ENCODE peak calls at places on chromosomes 12 and 14, in ten cellular contexts. R is transverse colon, N is HepG2, E is K562, W is A549, U is ovary, B is esophagus muscularis mucosa, S is upper lobe of left lung, G is stomach, A is tibial nerve. Q is an unnamed sample.

GRCh38 chr14:53509845-53510244 is 356.7 kb upstream of the DDHD1 start:
- DNase-seq in R (peak), N (no peak), E (no peak), W (no peak), U (no peak), B (no peak), S (no peak), G (no peak), A (peak), Q (peak)

GRCh38 chr12:127515941-127516340 is 751.0 kb upstream of the TMEM132C start:
- DNase-seq in R (no peak), N (no peak), E (no peak), W (no peak), U (no peak), B (no peak), S (no peak), G (no peak), A (no peak), Q (no peak)

GRCh38 chr12:124626841-124627502 is 59.6 kb upstream of the NCOR2 start:
- DNase-seq in R (no peak), N (no peak), E (no peak), W (no peak), U (peak), B (no peak), S (no peak), G (peak), A (peak), Q (peak)

GRCh38 chr12:9794484-9795063 is 32.7 kb upstream of the KLRF1 start:
- DNase-seq in R (no peak), N (no peak), E (no peak), W (no peak), U (no peak), B (no peak), S (no peak), G (no peak), A (no peak), Q (no peak)

GRCh38 chr14:95875831-95876768 is 532 bp upstream of the TUNAR start:
- DNase-seq in R (no peak), N (no peak), E (no peak), W (no peak), U (no peak), B (no peak), S (no peak), G (no peak), A (no peak), Q (no peak)

GRCh38 chr12:3718100-3718499 is 34.8 kb downstream of the CRACR2A start:
- DNase-seq in R (no peak), N (no peak), E (no peak), W (no peak), U (no peak), B (peak), S (peak), G (peak), A (no peak), Q (no peak)

GRCh38 chr12:79360269-79360668 is 330.5 kb downstream of the PAWR start:
- DNase-seq in R (no peak), N (no peak), E (no peak), W (no peak), U (no peak), B (no peak), S (no peak), G (no peak), A (no peak), Q (no peak)

GRCh38 chr14:39232554-39233415 is 930 bp upstream of the MIA2 start:
- DNase-seq in R (no peak), N (peak), E (no peak), W (no peak), U (no peak), B (no peak), S (peak), G (no peak), A (no peak), Q (no peak)

GRCh38 chr14:24093901-24094838 is at the start of gene PCK2:
- DNase-seq in R (peak), N (peak), E (peak), W (peak), U (peak), B (peak), S (peak), G (peak), A (peak), Q (peak)

GRCh38 chr12:39972119-39972518 is 133.8 kb downstream of the SLC2A13 start:
- DNase-seq in R (no peak), N (no peak), E (peak), W (no peak), U (no peak), B (no peak), S (no peak), G (no peak), A (no peak), Q (no peak)

GRCh38 chr14:76904100-76904739 is 78.0 kb downstream of the LRRC74A start:
- DNase-seq in R (peak), N (no peak), E (no peak), W (no peak), U (peak), B (no peak), S (no peak), G (no peak), A (no peak), Q (peak)

GRCh38 chr14:94469261-94469660 is 6.7 kb downstream of the SERPINA9 start:
- DNase-seq in R (no peak), N (no peak), E (no peak), W (no peak), U (no peak), B (no peak), S (no peak), G (no peak), A (no peak), Q (peak)

GRCh38 chr12:91215940-91216454 is 33.4 kb upstream of the DCN start:
- DNase-seq in R (no peak), N (no peak), E (no peak), W (no peak), U (no peak), B (no peak), S (no peak), G (no peak), A (peak), Q (no peak)

GRCh38 chr14:31582286-31582691 is 21.1 kb downstream of the NUBPL start:
- DNase-seq in R (no peak), N (no peak), E (no peak), W (no peak), U (peak), B (no peak), S (no peak), G (no peak), A (no peak), Q (no peak)

GRCh38 chr12:22101749-22102243 is 55.8 kb downstream of the CMAS start:
- DNase-seq in R (peak), N (no peak), E (no peak), W (no peak), U (no peak), B (no peak), S (peak), G (no peak), A (peak), Q (no peak)

GRCh38 chr12:127957001-127957660 is 309.8 kb upstream of the TMEM132C start:
- DNase-seq in R (no peak), N (no peak), E (no peak), W (no peak), U (no peak), B (no peak), S (no peak), G (no peak), A (no peak), Q (no peak)

GRCh38 chr12:74321381-74321780 is 216.3 kb upstream of the ATXN7L3B start:
- DNase-seq in R (no peak), N (no peak), E (no peak), W (no peak), U (no peak), B (no peak), S (no peak), G (no peak), A (no peak), Q (no peak)

GRCh38 chr12:115185529-115185928 is 501.6 kb upstream of the TBX3 start:
- DNase-seq in R (no peak), N (no peak), E (no peak), W (no peak), U (no peak), B (no peak), S (no peak), G (no peak), A (no peak), Q (no peak)

GRCh38 chr14:93954900-93955891 is 21.2 kb downstream of the ASB2 start:
- DNase-seq in R (peak), N (no peak), E (no peak), W (no peak), U (no peak), B (no peak), S (peak), G (no peak), A (no peak), Q (no peak)

GRCh38 chr12:117466677-117467362 is 105.4 kb upstream of the NOS1 start:
- DNase-seq in R (peak), N (peak), E (no peak), W (no peak), U (no peak), B (no peak), S (no peak), G (no peak), A (no peak), Q (no peak)

GRCh38 chr14:77062261-77062660 is 33.8 kb upstream of the IRF2BPL start:
- DNase-seq in R (no peak), N (no peak), E (no peak), W (no peak), U (no peak), B (no peak), S (no peak), G (no peak), A (no peak), Q (no peak)

GRCh38 chr12:110370732-110371141 is 32.8 kb downstream of the ANAPC7 start:
- DNase-seq in R (no peak), N (no peak), E (no peak), W (no peak), U (no peak), B (no peak), S (peak), G (no peak), A (no peak), Q (no peak)

GRCh38 chr14:32331227-32331597 is 2.1 kb downstream of the AKAP6 start:
- DNase-seq in R (no peak), N (no peak), E (peak), W (no peak), U (no peak), B (no peak), S (no peak), G (no peak), A (no peak), Q (no peak)

GRCh38 chr12:113184900-113185179 is 438 bp downstream of the DDX54 start:
- DNase-seq in R (peak), N (peak), E (peak), W (peak), U (peak), B (peak), S (peak), G (peak), A (peak), Q (peak)

GRCh38 chr14:64569108-64570045 is 19.6 kb downstream of the PPP1R36 start:
- DNase-seq in R (peak), N (peak), E (no peak), W (peak), U (peak), B (no peak), S (no peak), G (peak), A (peak), Q (peak)

GRCh38 chr14:98501836-98502235 is 770.2 kb downstream of the BCL11B start:
- DNase-seq in R (no peak), N (no peak), E (no peak), W (no peak), U (no peak), B (peak), S (no peak), G (no peak), A (no peak), Q (no peak)

GRCh38 chr12:52216807-52217206 is 16.2 kb upstream of the KRT7 start:
- DNase-seq in R (no peak), N (no peak), E (no peak), W (no peak), U (no peak), B (no peak), S (no peak), G (peak), A (no peak), Q (peak)

DNA sequence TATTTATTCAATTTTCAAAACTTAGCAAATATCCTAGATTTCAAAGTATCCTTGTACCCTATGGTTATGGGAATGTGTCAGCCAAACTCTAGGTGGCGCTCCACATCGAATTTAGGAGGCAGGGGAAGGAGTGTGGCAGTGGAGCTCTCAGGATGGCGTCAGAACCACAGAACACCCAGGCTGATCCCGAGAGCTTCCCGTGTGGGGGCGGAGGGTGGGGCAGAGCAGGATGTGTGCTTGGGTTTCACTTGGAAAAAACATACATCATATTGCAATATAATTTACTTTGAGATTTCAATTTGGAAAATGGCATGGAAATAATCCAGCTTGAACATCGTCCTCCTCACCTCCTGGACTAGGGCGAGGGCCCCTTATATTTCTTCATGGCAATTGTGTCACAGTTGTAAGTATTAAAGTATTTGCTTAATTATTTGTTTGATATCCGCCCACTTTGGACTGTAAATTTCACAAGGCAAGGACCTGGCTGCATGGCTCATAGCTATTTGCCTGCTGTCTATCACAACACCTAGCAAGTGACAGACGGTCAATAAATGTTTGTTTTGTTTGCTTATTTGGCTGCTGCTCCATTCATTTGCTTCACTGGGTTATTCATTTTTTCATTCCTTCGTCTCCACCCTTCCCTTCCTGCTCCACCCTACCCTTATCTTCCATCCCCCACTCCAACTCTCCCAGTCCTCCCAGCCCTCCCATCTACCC is 221.5 kb upstream of the HMGA2 start:
- DNase-seq in R (peak), N (peak), E (peak), W (peak), U (peak), B (no peak), S (peak), G (peak), A (peak), Q (peak)
- TF ChIP-seq EP300 in R (no peak), N (no peak), E (no peak), W (no peak), U (no peak), B (no peak), S (no peak), G (no peak), A (no peak), Q (no peak)

GRCh38 chr14:101557811-101558738 is 3.2 kb upstream of the DIO3 start:
- DNase-seq in R (peak), N (peak), E (no peak), W (no peak), U (peak), B (no peak), S (no peak), G (no peak), A (peak), Q (peak)
- TF ChIP-seq CTCF in R (peak), N (peak), E (no peak), W (peak), U (peak), B (peak), S (peak), G (no peak), A (peak), Q (peak)

GRCh38 chr12:116400671-116401357 is 123.3 kb upstream of the MED13L start:
- DNase-seq in R (no peak), N (no peak), E (no peak), W (no peak), U (no peak), B (no peak), S (no peak), G (no peak), A (no peak), Q (no peak)
- TF ChIP-seq EP300 in R (no peak), N (no peak), E (no peak), W (no peak), U (no peak), B (no peak), S (no peak), G (no peak), A (no peak), Q (no peak)

DNA sequence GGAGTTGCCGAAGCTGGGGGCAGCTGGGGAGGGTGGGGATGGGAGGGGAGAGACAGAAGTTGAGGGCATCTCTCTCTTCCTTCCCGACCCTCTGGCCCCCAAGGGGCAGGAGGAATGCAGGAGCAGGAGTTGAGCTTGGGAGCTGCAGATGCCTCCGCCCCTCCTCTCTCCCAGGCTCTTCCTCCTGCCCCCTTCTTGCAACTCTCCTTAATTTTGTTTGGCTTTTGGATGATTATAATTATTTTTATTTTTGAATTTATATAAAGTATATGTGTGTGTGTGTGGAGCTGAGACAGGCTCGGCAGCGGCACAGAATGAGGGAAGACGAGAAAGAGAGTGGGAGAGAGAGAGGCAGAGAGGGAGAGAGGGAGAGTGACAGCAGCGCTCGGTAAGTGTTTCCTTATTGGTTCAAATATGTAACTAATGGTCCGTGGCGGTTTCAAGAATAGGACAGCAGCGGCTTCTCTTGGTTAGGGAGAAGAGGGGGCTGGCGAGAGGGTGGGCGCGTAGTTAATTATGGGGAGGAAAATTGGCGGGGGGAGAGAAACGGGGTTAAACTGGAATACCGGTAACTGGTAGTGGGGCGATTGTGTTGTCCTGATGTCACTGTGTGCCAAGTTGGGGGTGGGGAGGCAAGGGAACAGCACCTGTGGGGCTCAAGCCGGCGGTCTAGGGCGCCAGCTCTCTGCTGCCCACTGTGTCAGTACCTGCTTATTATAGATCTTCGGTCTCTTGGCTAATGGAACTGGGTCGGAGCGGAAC is 8.4 kb downstream of the HOXC8 start:
- DNase-seq in R (no peak), N (no peak), E (peak), W (peak), U (peak), B (no peak), S (no peak), G (no peak), A (no peak), Q (no peak)
- TF ChIP-seq CTCF in R (no peak), N (no peak), E (no peak), W (no peak), U (no peak), B (no peak), S (no peak), G (no peak), A (no peak), Q (no peak)

GRCh38 chr14:67674480-67675218 is at the start of gene VTI1B:
- DNase-seq in R (peak), N (peak), E (peak), W (peak), U (peak), B (no peak), S (peak), G (peak), A (peak), Q (peak)

GRCh38 chr14:67673451-67673850 is 981 bp downstream of the VTI1B start:
- DNase-seq in R (no peak), N (no peak), E (no peak), W (no peak), U (no peak), B (no peak), S (no peak), G (no peak), A (no peak), Q (no peak)

GRCh38 chr14:67668559-67668958 is 5.9 kb downstream of the VTI1B start:
- DNase-seq in R (no peak), N (no peak), E (no peak), W (no peak), U (no peak), B (no peak), S (no peak), G (no peak), A (no peak), Q (no peak)

GRCh38 chr14:67675219-67675582 is 769 bp upstream of the VTI1B start:
- DNase-seq in R (no peak), N (no peak), E (no peak), W (no peak), U (no peak), B (no peak), S (no peak), G (no peak), A (no peak), Q (no peak)

GRCh38 chr14:67674139-67674479 is 323 bp downstream of the VTI1B start:
- DNase-seq in R (peak), N (peak), E (peak), W (peak), U (peak), B (no peak), S (peak), G (peak), A (peak), Q (peak)
- TF ChIP-seq EP300 in R (no peak), N (no peak), E (no peak), W (no peak), U (no peak), B (no peak), S (no peak), G (no peak), A (no peak), Q (no peak)

GRCh38 chr12:82357845-82358199 is 365 bp downstream of the CCDC59 start:
- DNase-seq in R (no peak), N (peak), E (peak), W (no peak), U (no peak), B (no peak), S (no peak), G (no peak), A (no peak), Q (no peak)

GRCh38 chr12:82361461-82361915 is 3.2 kb downstream of the METTL25 start:
- DNase-seq in R (no peak), N (no peak), E (no peak), W (no peak), U (no peak), B (no peak), S (no peak), G (no peak), A (no peak), Q (no peak)

GRCh38 chr12:82357340-82357739 is 847 bp downstream of the CCDC59 start:
- DNase-seq in R (no peak), N (no peak), E (no peak), W (no peak), U (no peak), B (no peak), S (no peak), G (no peak), A (no peak), Q (no peak)

GRCh38 chr12:82358200-82359114 is at the start of the genes CCDC59 and METTL25:
- DNase-seq in R (peak), N (peak), E (peak), W (peak), U (peak), B (peak), S (peak), G (peak), A (peak), Q (peak)

GRCh38 chr12:82359115-82359478 is 768 bp downstream of the METTL25 start:
- DNase-seq in R (no peak), N (no peak), E (no peak), W (no peak), U (peak), B (no peak), S (peak), G (no peak), A (no peak), Q (no peak)
- TF ChIP-seq CTCF in R (no peak), N (no peak), E (no peak), W (no peak), U (no peak), B (no peak), S (no peak), G (no peak), A (no peak), Q (no peak)